ENCODE peak calls at places on chromosomes 3 and 15, in eight cellular contexts. One of them, this sample, is unnamed. For H3K27me3, the result is how much of the 10 kb centered on the place peaks cover.

GRCh38 chr15:95446854-95447253 is 883.6 kb upstream of the NR2F2 start:
- DNase-seq in SK-N-SH: no peak
- DNase-seq in SJSA1: no peak
- DNase-seq in breast epithelium: no peak
- DNase-seq in thyroid gland: no peak
- DNase-seq in A673: peak
- DNase-seq in Panc1: no peak
- DNase-seq in stomach: no peak
- DNase-seq in this sample: no peak

GRCh38 chr15:49876401-49877038 is 242.5 kb downstream of the ATP8B4 start:
- DNase-seq in Panc1: no peak
- DNase-seq in A673: no peak
- DNase-seq in stomach: no peak
- DNase-seq in SK-N-SH: no peak
- DNase-seq in breast epithelium: no peak
- DNase-seq in thyroid gland: no peak
- DNase-seq in SJSA1: no peak
- DNase-seq in this sample: peak

GRCh38 chr3:127448161-127448561 is 142.4 kb downstream of the TPRA1 start:
- DNase-seq in thyroid gland: no peak
- DNase-seq in Panc1: no peak
- DNase-seq in breast epithelium: peak
- DNase-seq in SJSA1: no peak
- DNase-seq in stomach: peak
- DNase-seq in A673: peak
- DNase-seq in SK-N-SH: peak
- DNase-seq in this sample: peak

GRCh38 chr15:101503296-101503599 is 13.7 kb upstream of the PCSK6 start:
- DNase-seq in SJSA1: no peak
- DNase-seq in SK-N-SH: no peak
- DNase-seq in breast epithelium: peak
- DNase-seq in Panc1: no peak
- DNase-seq in stomach: no peak
- DNase-seq in A673: no peak
- DNase-seq in thyroid gland: no peak
- DNase-seq in this sample: no peak

GRCh38 chr15:40918146-40918798 is 10.9 kb upstream of the DLL4 start:
- DNase-seq in breast epithelium: no peak
- DNase-seq in SJSA1: no peak
- DNase-seq in thyroid gland: no peak
- DNase-seq in SK-N-SH: no peak
- DNase-seq in stomach: no peak
- DNase-seq in A673: no peak
- DNase-seq in Panc1: no peak
- DNase-seq in this sample: no peak

GRCh38 chr3:67384790-67385397 is 269.5 kb downstream of the SUCLG2 start:
- DNase-seq in A673: peak
- DNase-seq in stomach: peak
- DNase-seq in SJSA1: no peak
- DNase-seq in thyroid gland: peak
- DNase-seq in Panc1: no peak
- DNase-seq in breast epithelium: no peak
- DNase-seq in SK-N-SH: peak
- DNase-seq in this sample: peak

GRCh38 chr3:151999936-152000335 is 126.5 kb downstream of the SUCNR1 start:
- DNase-seq in SJSA1: no peak
- DNase-seq in stomach: no peak
- DNase-seq in Panc1: no peak
- DNase-seq in breast epithelium: no peak
- DNase-seq in SK-N-SH: no peak
- DNase-seq in thyroid gland: no peak
- DNase-seq in A673: no peak
- DNase-seq in this sample: no peak

GRCh38 chr3:50655009-50655830 is 19.5 kb upstream of the DOCK3 start:
- DNase-seq in thyroid gland: no peak
- DNase-seq in Panc1: no peak
- DNase-seq in breast epithelium: no peak
- DNase-seq in stomach: no peak
- DNase-seq in A673: no peak
- DNase-seq in SJSA1: no peak
- DNase-seq in SK-N-SH: no peak
- DNase-seq in this sample: no peak

GRCh38 chr3:142647856-142648255 is 51.7 kb downstream of the PLS1 start:
- DNase-seq in SJSA1: no peak
- DNase-seq in Panc1: peak
- DNase-seq in SK-N-SH: no peak
- DNase-seq in stomach: no peak
- DNase-seq in breast epithelium: no peak
- DNase-seq in thyroid gland: no peak
- DNase-seq in A673: no peak
- DNase-seq in this sample: no peak

GRCh38 chr15:68335251-68335650 is 57.7 kb downstream of the FEM1B start:
- DNase-seq in Panc1: no peak
- DNase-seq in stomach: no peak
- DNase-seq in A673: no peak
- DNase-seq in SJSA1: no peak
- DNase-seq in SK-N-SH: no peak
- DNase-seq in thyroid gland: peak
- DNase-seq in breast epithelium: peak
- DNase-seq in this sample: no peak

GRCh38 chr15:68335655-68336054 is 58.1 kb downstream of the FEM1B start:
- DNase-seq in stomach: no peak
- DNase-seq in A673: no peak
- DNase-seq in SK-N-SH: no peak
- DNase-seq in SJSA1: no peak
- DNase-seq in breast epithelium: peak
- DNase-seq in thyroid gland: no peak
- DNase-seq in Panc1: no peak
- DNase-seq in this sample: no peak

GRCh38 chr15:68333775-68334470 is 56.4 kb downstream of the FEM1B start:
- DNase-seq in A673: peak
- DNase-seq in SK-N-SH: no peak
- DNase-seq in SJSA1: peak
- DNase-seq in thyroid gland: no peak
- DNase-seq in stomach: no peak
- DNase-seq in breast epithelium: no peak
- DNase-seq in Panc1: no peak
- DNase-seq in this sample: no peak

GRCh38 chr15:68332266-68332665 is 54.7 kb downstream of the FEM1B start:
- DNase-seq in thyroid gland: no peak
- DNase-seq in A673: no peak
- DNase-seq in SK-N-SH: no peak
- DNase-seq in breast epithelium: no peak
- DNase-seq in Panc1: no peak
- DNase-seq in SJSA1: no peak
- DNase-seq in stomach: no peak
- DNase-seq in this sample: peak

DNA sequence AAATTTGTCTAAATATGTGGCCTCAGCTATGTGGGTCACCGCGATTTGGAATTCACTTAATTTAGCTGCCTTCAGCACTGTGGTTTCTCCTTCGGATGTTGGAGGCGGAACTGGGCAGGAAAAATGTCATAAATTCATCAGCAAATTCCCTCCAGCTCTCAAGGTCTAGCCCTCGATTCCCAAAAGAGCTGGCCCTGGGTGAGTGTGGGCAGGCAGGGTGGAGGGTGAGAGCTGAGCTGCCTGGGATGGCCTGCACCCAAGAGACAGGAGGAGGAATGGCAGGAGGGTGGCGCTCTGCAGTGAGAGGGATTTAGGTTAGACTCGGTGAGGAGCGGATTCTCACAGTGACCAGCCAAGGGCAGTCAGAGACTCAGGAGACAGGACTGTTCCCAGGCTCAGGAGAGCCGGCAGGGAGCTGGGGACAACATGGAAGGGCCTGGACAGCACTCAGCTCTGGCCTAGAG is 57.1 kb downstream of the FEM1B start:
- DNase-seq in SK-N-SH: no peak
- DNase-seq in breast epithelium: peak
- DNase-seq in A673: no peak
- DNase-seq in SJSA1: no peak
- DNase-seq in stomach: no peak
- DNase-seq in Panc1: no peak
- DNase-seq in thyroid gland: no peak
- DNase-seq in this sample: no peak
- H3K27me3 ChIP-seq in SK-N-SH: under half
- H3K27me3 ChIP-seq in breast epithelium: under half
- H3K27me3 ChIP-seq in A673: under half
- H3K27me3 ChIP-seq in SJSA1: under half
- H3K27me3 ChIP-seq in stomach: under half
- H3K27me3 ChIP-seq in Panc1: under half
- H3K27me3 ChIP-seq in thyroid gland: under half
- H3K27me3 ChIP-seq in this sample: under half

DNA sequence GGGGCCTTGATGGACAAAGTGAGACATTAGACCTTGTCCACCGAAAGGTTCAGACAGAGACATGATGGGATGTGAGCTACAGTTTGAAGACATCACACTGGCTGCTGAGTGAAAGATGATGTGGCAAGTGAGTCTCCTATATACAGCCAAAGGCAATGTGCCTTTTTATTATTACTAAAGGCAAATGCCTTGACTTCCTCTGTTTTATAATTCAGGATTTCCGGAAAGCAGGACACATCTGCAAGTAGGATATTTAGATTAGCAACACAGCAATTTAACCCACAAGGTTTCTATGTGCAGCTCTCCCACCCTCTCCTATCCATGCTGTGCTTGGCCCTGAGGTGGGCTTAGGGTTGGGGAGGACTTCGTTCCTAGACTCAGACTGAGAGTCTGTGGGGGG is 20.7 kb downstream of the SPATA12 start:
- DNase-seq in A673: no peak
- DNase-seq in SJSA1: no peak
- DNase-seq in thyroid gland: no peak
- DNase-seq in SK-N-SH: no peak
- DNase-seq in stomach: no peak
- DNase-seq in Panc1: no peak
- DNase-seq in breast epithelium: no peak
- DNase-seq in this sample: no peak
- H3K27me3 ChIP-seq in A673: under half
- H3K27me3 ChIP-seq in SJSA1: under half
- H3K27me3 ChIP-seq in thyroid gland: under half
- H3K27me3 ChIP-seq in SK-N-SH: under half
- H3K27me3 ChIP-seq in stomach: under half
- H3K27me3 ChIP-seq in Panc1: under half
- H3K27me3 ChIP-seq in breast epithelium: under half
- H3K27me3 ChIP-seq in this sample: under half

DNA sequence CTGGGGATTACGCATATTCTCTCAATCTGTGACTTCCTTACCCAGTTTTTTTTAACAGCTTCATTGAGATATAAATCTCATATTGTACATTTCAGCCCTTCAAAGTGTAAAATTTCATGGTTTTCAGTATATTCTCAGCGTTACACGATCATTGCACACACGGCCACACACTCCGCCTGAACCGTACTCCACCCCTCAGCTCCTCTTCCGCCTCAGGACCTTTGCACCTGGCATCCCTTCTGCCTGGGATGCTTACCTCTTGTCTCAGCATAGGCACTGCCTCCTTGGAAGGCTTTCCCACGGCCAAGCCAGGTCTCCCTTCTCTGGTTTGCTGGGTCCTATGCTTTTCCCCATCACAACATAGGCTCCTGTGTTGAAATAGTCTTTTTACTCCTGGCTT is 57.4 kb upstream of the NR2C2 start:
- DNase-seq in stomach: no peak
- DNase-seq in breast epithelium: no peak
- DNase-seq in SJSA1: no peak
- DNase-seq in A673: no peak
- DNase-seq in thyroid gland: no peak
- DNase-seq in Panc1: no peak
- DNase-seq in SK-N-SH: no peak
- DNase-seq in this sample: no peak
- H3K27me3 ChIP-seq in stomach: under half
- H3K27me3 ChIP-seq in breast epithelium: under half
- H3K27me3 ChIP-seq in SJSA1: under half
- H3K27me3 ChIP-seq in A673: under half
- H3K27me3 ChIP-seq in thyroid gland: under half
- H3K27me3 ChIP-seq in Panc1: under half
- H3K27me3 ChIP-seq in SK-N-SH: under half
- H3K27me3 ChIP-seq in this sample: under half

DNA sequence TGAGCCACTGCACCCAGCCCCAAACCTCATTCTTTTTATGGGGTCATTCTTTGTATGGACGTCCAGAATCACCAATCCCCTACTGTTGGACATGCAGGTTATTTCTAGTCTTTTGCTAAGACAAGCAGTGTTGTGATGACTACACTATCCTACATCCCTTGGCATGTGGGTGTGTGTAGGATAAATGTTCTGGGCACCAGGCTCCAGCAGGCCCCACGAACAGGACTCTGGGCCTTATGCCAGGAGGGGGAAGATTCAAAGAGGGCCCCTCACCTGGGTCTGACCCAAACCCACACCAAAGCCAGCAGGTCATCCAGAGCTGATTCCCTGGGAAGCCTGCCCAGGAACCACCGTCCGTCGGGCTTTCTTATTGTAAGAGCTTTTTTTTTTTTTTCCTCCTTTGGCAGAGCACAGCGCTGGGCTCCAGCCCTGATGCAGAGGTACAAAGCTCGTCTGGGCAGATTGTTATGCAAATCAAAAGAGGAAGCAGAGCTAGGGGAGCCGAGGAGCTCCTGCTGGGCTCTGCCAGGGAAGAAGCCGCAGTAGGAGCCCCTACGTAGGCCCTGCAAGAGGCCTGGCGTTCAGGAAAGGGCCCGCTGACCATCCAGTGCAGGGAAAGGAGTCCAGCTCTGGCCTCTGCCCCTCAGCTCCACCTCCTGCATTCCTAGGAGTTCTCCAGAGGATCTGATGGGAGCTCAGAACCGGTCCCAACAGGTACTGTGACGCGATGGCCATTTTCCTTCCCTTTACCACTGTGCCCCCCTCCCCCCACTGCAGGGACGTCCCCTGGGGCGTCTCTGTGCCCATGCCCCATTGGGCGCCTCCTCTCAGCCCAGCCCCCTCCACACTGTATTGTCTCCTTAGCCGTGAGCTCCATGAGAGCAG is 29.0 kb upstream of the FURIN start:
- DNase-seq in stomach: peak
- DNase-seq in Panc1: no peak
- DNase-seq in A673: peak
- DNase-seq in breast epithelium: peak
- DNase-seq in thyroid gland: peak
- DNase-seq in SK-N-SH: no peak
- DNase-seq in SJSA1: no peak
- DNase-seq in this sample: no peak
- H3K27me3 ChIP-seq in stomach: under half
- H3K27me3 ChIP-seq in Panc1: under half
- H3K27me3 ChIP-seq in A673: under half
- H3K27me3 ChIP-seq in breast epithelium: under half
- H3K27me3 ChIP-seq in thyroid gland: under half
- H3K27me3 ChIP-seq in SK-N-SH: under half
- H3K27me3 ChIP-seq in SJSA1: under half
- H3K27me3 ChIP-seq in this sample: under half

DNA sequence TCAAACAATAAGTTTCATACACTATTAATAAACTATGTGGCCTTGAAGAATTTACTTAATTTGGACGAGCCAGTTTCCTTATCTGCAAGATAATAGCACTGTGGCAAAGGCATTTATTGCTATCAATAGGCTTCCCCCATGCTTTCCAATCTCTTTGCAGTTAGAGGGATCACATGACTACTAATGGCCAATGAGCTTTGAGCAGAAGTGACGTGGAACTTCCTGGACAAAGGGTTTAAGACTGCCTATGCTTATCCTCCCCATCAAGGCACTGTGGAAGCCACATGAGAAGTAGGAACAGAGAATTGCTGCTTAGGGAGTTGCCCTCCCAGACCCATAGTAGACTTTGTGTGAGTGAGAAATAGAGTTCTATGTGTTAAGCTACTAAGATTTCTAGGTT is 16.7 kb upstream of the ZMAT3 start:
- DNase-seq in breast epithelium: no peak
- DNase-seq in SJSA1: no peak
- DNase-seq in stomach: no peak
- DNase-seq in Panc1: no peak
- DNase-seq in A673: peak
- DNase-seq in SK-N-SH: no peak
- DNase-seq in thyroid gland: no peak
- DNase-seq in this sample: peak
- H3K27me3 ChIP-seq in breast epithelium: under half
- H3K27me3 ChIP-seq in SJSA1: under half
- H3K27me3 ChIP-seq in stomach: under half
- H3K27me3 ChIP-seq in Panc1: under half
- H3K27me3 ChIP-seq in A673: under half
- H3K27me3 ChIP-seq in SK-N-SH: under half
- H3K27me3 ChIP-seq in thyroid gland: under half
- H3K27me3 ChIP-seq in this sample: under half

This sample was measured in testis.